ENCODE peak calls at places on chromosomes 6 and 20, in seven cellular contexts. T, Q, V, K, O, G and P are unnamed samples.

GRCh38 chr20:11229772-11230171 is 556.0 kb upstream of the JAG1 start:
- DNase-seq in T (peak; percentile 54), K (peak; percentile 90), G (peak; percentile 24), O (peak; percentile 64), V (peak; percentile 29), Q (no peak), P (no peak)

GRCh38 chr20:33554914-33555420 is 65.1 kb downstream of the CBFA2T2 start:
- DNase-seq in Q (peak; percentile 94), V (peak; percentile 86), K (peak; percentile 94), T (peak; percentile 16), O (no peak), G (peak; percentile 69), P (peak; percentile 39)

GRCh38 chr20:15930324-15931305 is 642.6 kb downstream of the KIF16B start:
- DNase-seq in K (peak; percentile 54), T (no peak), O (no peak), Q (no peak), V (no peak), G (no peak), P (no peak)

GRCh38 chr6:11432713-11433450 is 104.7 kb upstream of the TMEM170B start:
- DNase-seq in V (no peak), Q (no peak), T (no peak), G (no peak), O (no peak), K (peak; percentile 64), P (no peak)

GRCh38 chr20:36848078-36848660 is 27.8 kb upstream of the TLDC2 start:
- DNase-seq in V (no peak), G (no peak), O (peak; percentile 82), T (peak; percentile 78), K (peak; percentile 46), Q (no peak), P (no peak)

GRCh38 chr6:22095886-22096285 is 200.9 kb downstream of the PRL start:
- DNase-seq in G (no peak), Q (no peak), K (no peak), T (no peak), V (no peak), O (no peak), P (no peak)

GRCh38 chr6:159973951-159974350 is 5.1 kb downstream of the IGF2R start:
- DNase-seq in O (no peak), G (no peak), K (no peak), Q (no peak), T (no peak), V (peak; percentile 45), P (no peak)

GRCh38 chr20:19812696-19813095 is 54.6 kb downstream of the RIN2 start:
- DNase-seq in Q (no peak), T (no peak), K (peak; percentile 28), G (no peak), O (no peak), V (no peak), P (no peak)

GRCh38 chr20:62758226-62758912 is 37.9 kb upstream of the MRGBP start:
- DNase-seq in T (no peak), V (no peak), G (no peak), K (no peak), Q (no peak), O (peak; percentile 9), P (no peak)

GRCh38 chr20:63956664-63957003 is 418 bp upstream of the UCKL1 start:
- DNase-seq in K (no peak), O (no peak), G (no peak), Q (no peak), V (no peak), T (no peak), P (no peak)

GRCh38 chr20:64049060-64049886 is at the start of gene SOX18:
- DNase-seq in K (peak; percentile 48), V (peak; percentile 62), O (peak; percentile 61), T (peak; percentile 69), G (no peak), Q (no peak), P (no peak)

GRCh38 chr6:135118142-135118730 is 62.9 kb upstream of the MYB start:
- DNase-seq in Q (no peak), K (no peak), O (no peak), T (no peak), V (no peak), G (no peak), P (no peak)

GRCh38 chr6:48775157-48775556 is 664.2 kb upstream of the PTCHD4 start:
- DNase-seq in Q (no peak), K (no peak), G (no peak), O (no peak), V (no peak), T (no peak), P (no peak)

GRCh38 chr6:131682427-131682826 is 18.8 kb downstream of the OR2A4 start:
- DNase-seq in O (no peak), T (no peak), G (no peak), V (no peak), K (no peak), Q (no peak), P (no peak)

GRCh38 chr20:22005535-22005934 is 300.1 kb downstream of the PAX1 start:
- DNase-seq in G (no peak), K (no peak), Q (no peak), T (no peak), V (no peak), O (no peak), P (no peak)

GRCh38 chr6:82841309-82841708 is 224.3 kb downstream of the UBE3D start:
- DNase-seq in G (no peak), K (no peak), V (no peak), O (no peak), Q (no peak), T (no peak), P (no peak)

GRCh38 chr6:146620655-146621054 is 21.9 kb downstream of the ADGB start:
- DNase-seq in T (no peak), Q (no peak), K (no peak), O (no peak), G (no peak), V (no peak), P (no peak)

GRCh38 chr6:31020057-31020456 is 9.8 kb downstream of the MUC22 start:
- DNase-seq in G (no peak), O (no peak), Q (no peak), V (no peak), K (no peak), T (no peak), P (no peak)

GRCh38 chr20:23566199-23566932 is 1.9 kb downstream of the CST9L start:
- DNase-seq in T (no peak), G (no peak), Q (no peak), K (no peak), V (no peak), O (no peak), P (no peak)

GRCh38 chr20:63937596-63937995 is 18.6 kb downstream of the UCKL1 start:
- DNase-seq in V (no peak), K (no peak), O (no peak), G (no peak), Q (no peak), T (no peak), P (no peak)

GRCh38 chr6:3386374-3386857 is 70.4 kb downstream of the SLC22A23 start:
- DNase-seq in T (no peak), G (no peak), K (no peak), Q (no peak), V (no peak), O (no peak), P (no peak)
- H3K4me1 ChIP-seq in T (peaks cover 22% of the 10 kb centered on the region), G (no peaks in the 10 kb centered on the region), K (no peaks in the 10 kb centered on the region), Q (peaks cover 52% of the 10 kb centered on the region), V (no peaks in the 10 kb centered on the region), O (peaks cover 1% of the 10 kb centered on the region), P (peaks cover 9% of the 10 kb centered on the region)

DNA sequence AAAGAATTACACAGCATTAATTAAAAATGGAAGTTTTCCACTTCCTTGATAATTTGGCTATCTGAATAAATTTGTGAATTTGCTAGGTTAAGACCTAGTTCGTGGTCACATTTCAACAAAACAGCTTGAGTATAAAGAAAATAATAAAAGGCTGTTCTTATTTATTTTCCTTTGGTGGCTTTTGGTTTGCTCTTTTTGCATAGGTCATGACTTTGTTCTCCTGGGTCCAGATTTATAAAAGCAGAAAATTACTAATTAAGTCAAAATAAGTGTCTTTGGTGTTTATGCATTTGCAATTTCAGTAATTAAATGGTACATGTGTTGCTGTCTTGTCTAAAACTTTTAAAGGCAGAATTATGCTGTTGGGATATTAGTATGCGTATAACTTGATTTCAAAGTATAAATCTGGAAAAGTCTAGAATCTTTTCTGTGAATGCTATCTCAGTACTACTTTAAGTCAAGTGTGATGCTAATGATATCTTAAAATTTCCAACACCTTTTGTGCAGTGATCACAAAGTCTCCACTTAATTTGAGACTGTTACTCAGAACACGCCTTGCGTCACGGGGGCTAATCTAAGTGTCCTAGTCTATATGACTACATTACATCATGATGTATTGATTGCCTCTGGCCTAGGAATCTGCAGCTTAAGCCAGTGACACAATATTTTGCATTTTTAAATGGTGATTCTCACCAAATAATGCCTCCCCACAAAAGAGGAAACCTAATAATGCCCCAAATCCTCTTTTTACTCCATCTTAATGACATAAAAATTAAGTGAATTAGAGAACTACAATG is 41.0 kb downstream of the GNAS start:
- DNase-seq in Q (no peak), O (no peak), G (no peak), K (no peak), T (no peak), V (no peak), P (no peak)
- H3K4me1 ChIP-seq in Q (peaks cover 14% of the 10 kb centered on the region), O (peaks cover 51% of the 10 kb centered on the region), G (peaks cover 36% of the 10 kb centered on the region), K (peaks cover 55% of the 10 kb centered on the region), T (peaks cover 57% of the 10 kb centered on the region), V (peaks cover 50% of the 10 kb centered on the region), P (peaks cover 44% of the 10 kb centered on the region)

DNA sequence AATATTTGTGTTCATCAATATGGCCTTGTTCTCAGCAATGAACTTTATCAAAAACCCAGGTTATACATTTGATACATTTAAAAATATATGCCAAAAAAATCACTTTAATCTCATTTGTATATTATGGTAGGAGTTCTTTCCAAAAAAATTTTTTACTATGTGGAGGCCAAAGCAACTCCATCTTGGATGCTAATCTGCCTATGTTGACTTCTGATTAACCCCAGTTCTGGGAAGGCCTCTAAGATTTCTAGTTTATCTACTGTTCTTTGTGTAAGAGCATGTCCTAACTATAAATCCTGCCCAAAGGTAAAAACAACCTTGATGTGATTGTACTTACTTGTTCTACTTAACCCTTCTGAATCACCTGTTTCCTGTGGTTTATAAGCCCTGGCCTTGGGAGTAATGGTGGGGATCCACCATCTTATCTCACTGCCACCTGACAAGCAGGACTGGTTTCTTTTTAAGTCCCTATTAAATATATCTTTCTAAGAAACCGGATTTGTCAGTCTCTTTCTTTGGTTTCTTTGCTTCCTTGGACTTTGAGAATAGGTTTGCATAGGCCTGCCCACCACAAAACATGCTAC is 46.7 kb downstream of the RNGTT start:
- DNase-seq in T (no peak), Q (no peak), V (no peak), K (no peak), G (no peak), O (no peak), P (no peak)
- H3K4me1 ChIP-seq in T (no peaks in the 10 kb centered on the region), Q (no peaks in the 10 kb centered on the region), V (no peaks in the 10 kb centered on the region), K (no peaks in the 10 kb centered on the region), G (no peaks in the 10 kb centered on the region), O (no peaks in the 10 kb centered on the region), P (no peaks in the 10 kb centered on the region)

GRCh38 chr6:137226682-137227081 is 7.5 kb upstream of the IFNGR1 start:
- DNase-seq in G (no peak), Q (no peak), O (no peak), V (no peak), T (no peak), K (no peak), P (no peak)

GRCh38 chr6:137222376-137222775 is 3.2 kb upstream of the IFNGR1 start:
- DNase-seq in T (peak; percentile 45), V (no peak), Q (no peak), K (peak; percentile 85), O (no peak), G (no peak), P (no peak)

GRCh38 chr6:137224890-137225198 is 5.7 kb upstream of the IFNGR1 start:
- DNase-seq in Q (peak; percentile 70), T (no peak), K (no peak), O (no peak), V (no peak), G (no peak), P (no peak)

GRCh38 chr6:137219664-137220252 is 573 bp upstream of the IFNGR1 start:
- DNase-seq in V (no peak), T (no peak), Q (no peak), O (no peak), G (no peak), K (no peak), P (no peak)

GRCh38 chr6:137223370-137224131 is 4.4 kb upstream of the IFNGR1 start:
- DNase-seq in G (peak; percentile 7), V (no peak), Q (no peak), K (peak; percentile 92), O (peak; percentile 64), T (peak; percentile 58), P (no peak)
- H3K4me1 ChIP-seq in G (peaks cover 5% of the 10 kb centered on the region), V (peaks cover 3% of the 10 kb centered on the region), Q (peaks cover 54% of the 10 kb centered on the region), K (peaks cover 29% of the 10 kb centered on the region), O (peaks cover 36% of the 10 kb centered on the region), T (peaks cover 75% of the 10 kb centered on the region), P (peaks cover 13% of the 10 kb centered on the region)